ENCODE peak calls at places on chromosomes 5 and 9, in nine cellular contexts. B, W, L, Y, M, C, P, N and D are unnamed samples.

GRCh38 chr9:79256691-79257213 is 315.0 kb upstream of the TLE4 start:
- DNase-seq in B (no peak), W (no peak), L (no peak), Y (no peak), M (peak; percentile 43), C (no peak), P (no peak), N (peak; percentile 74), D (no peak)

GRCh38 chr5:145937432-145938250 is 1.3 kb downstream of the SH3RF2 start:
- DNase-seq in B (no peak), W (no peak), L (no peak), Y (no peak), M (peak; percentile 51), C (no peak), P (no peak), N (no peak), D (no peak)

GRCh38 chr5:42498000-42498399 is 74.8 kb downstream of the GHR start:
- DNase-seq in B (no peak), W (no peak), L (no peak), Y (no peak), M (no peak), C (no peak), P (no peak), N (no peak), D (no peak)

GRCh38 chr5:54091416-54092130 is 218.8 kb downstream of the ARL15 start:
- DNase-seq in B (peak; percentile 37), W (no peak), L (no peak), Y (peak; percentile 46), M (no peak), C (peak; percentile 7), P (no peak), N (no peak), D (peak; percentile 70)

GRCh38 chr9:137114613-137115393 is at the start of gene DPP7:
- DNase-seq in B (peak; percentile 78), W (no peak), L (peak; percentile 70), Y (peak; percentile 73), M (peak; percentile 16), C (peak; percentile 33), P (peak; percentile 65), N (peak; percentile 93), D (peak; percentile 87)

GRCh38 chr9:116860509-116861120 is 173.5 kb downstream of the TRIM32 start:
- DNase-seq in B (peak; percentile 36), W (peak; percentile 32), L (peak; percentile 68), Y (peak; percentile 52), M (peak; percentile 63), C (peak; percentile 11), P (peak; percentile 5), N (peak; percentile 75), D (peak; percentile 72)

GRCh38 chr9:133137451-133138231 is 16.6 kb upstream of the RALGDS start:
- DNase-seq in B (no peak), W (no peak), L (no peak), Y (no peak), M (no peak), C (no peak), P (peak; percentile 83), N (peak; percentile 79), D (peak; percentile 82)

GRCh38 chr5:68424799-68425537 is 209.4 kb downstream of the PIK3R1 start:
- DNase-seq in B (no peak), W (no peak), L (no peak), Y (no peak), M (peak; percentile 49), C (peak; percentile 20), P (no peak), N (no peak), D (no peak)

GRCh38 chr5:140833993-140834392 is at the start of gene PCDHA7:
- DNase-seq in B (no peak), W (no peak), L (no peak), Y (no peak), M (peak; percentile 2), C (no peak), P (no peak), N (no peak), D (no peak)

GRCh38 chr5:59042201-59042600 is 459.3 kb downstream of the RAB3C start:
- DNase-seq in B (no peak), W (no peak), L (no peak), Y (no peak), M (peak; percentile 63), C (peak; percentile 29), P (no peak), N (no peak), D (no peak)

GRCh38 chr5:59039296-59040006 is 456.6 kb downstream of the RAB3C start:
- DNase-seq in B (peak; percentile 60), W (peak; percentile 60), L (peak; percentile 94), Y (peak; percentile 71), M (peak; percentile 76), C (peak; percentile 77), P (no peak), N (peak; percentile 94), D (peak; percentile 92)

GRCh38 chr5:59040007-59040803 is 457.3 kb downstream of the RAB3C start:
- DNase-seq in B (no peak), W (no peak), L (no peak), Y (no peak), M (no peak), C (peak; percentile 31), P (no peak), N (no peak), D (no peak)

GRCh38 chr5:59041355-59041754 is 458.5 kb downstream of the RAB3C start:
- DNase-seq in B (no peak), W (no peak), L (no peak), Y (no peak), M (no peak), C (no peak), P (no peak), N (no peak), D (no peak)

GRCh38 chr5:59040804-59041201 is 457.9 kb downstream of the RAB3C start:
- DNase-seq in B (no peak), W (no peak), L (no peak), Y (no peak), M (no peak), C (no peak), P (no peak), N (no peak), D (no peak)
- H3K27ac ChIP-seq in B (no peak overlapping the region), W (no peak overlapping the region), L (peak overlapping the region; percentile 85), Y (no peak overlapping the region), M (no peak overlapping the region), C (no peak overlapping the region), P (no peak overlapping the region), N (no peak overlapping the region), D (peak overlapping the region; percentile 79)

DNA sequence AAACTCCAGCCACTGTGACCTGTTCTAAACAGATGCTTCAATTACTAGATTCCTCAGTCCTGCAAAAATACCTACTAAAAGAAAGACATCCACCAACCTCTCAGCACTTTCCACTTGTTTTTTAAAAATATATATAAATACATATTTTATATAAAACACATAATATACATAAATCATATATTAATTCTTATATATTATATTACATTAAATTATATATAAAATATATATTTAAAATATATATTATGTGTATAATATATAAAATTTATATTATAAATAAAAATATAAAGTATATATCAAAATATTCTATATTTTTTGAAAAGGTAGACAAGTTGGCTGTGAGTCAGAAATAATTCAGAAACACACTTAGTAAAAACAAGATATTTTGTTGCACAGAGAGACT is 2371.8 kb upstream of the ACO1 start:
- DNase-seq in B (no peak), W (no peak), L (no peak), Y (no peak), M (no peak), C (no peak), P (no peak), N (no peak), D (no peak)
- H3K27ac ChIP-seq in B (no peak overlapping the region), W (no peak overlapping the region), L (no peak overlapping the region), Y (no peak overlapping the region), M (no peak overlapping the region), C (no peak overlapping the region), P (no peak overlapping the region), N (no peak overlapping the region), D (no peak overlapping the region)

GRCh38 chr9:6610073-6610472 is 35.5 kb downstream of the GLDC start:
- DNase-seq in B (no peak), W (no peak), L (no peak), Y (no peak), M (no peak), C (no peak), P (no peak), N (no peak), D (no peak)
- H3K27ac ChIP-seq in B (no peak overlapping the region), W (no peak overlapping the region), L (no peak overlapping the region), Y (no peak overlapping the region), M (no peak overlapping the region), C (no peak overlapping the region), P (no peak overlapping the region), N (no peak overlapping the region), D (no peak overlapping the region)

GRCh38 chr5:150593996-150594395 is 46.5 kb upstream of the SYNPO start:
- DNase-seq in B (no peak), W (no peak), L (no peak), Y (no peak), M (no peak), C (no peak), P (peak; percentile 28), N (no peak), D (no peak)

GRCh38 chr5:150588495-150588890 is 52.0 kb upstream of the SYNPO start:
- DNase-seq in B (no peak), W (no peak), L (no peak), Y (no peak), M (no peak), C (no peak), P (no peak), N (no peak), D (no peak)

GRCh38 chr5:150593593-150593992 is 46.9 kb upstream of the SYNPO start:
- DNase-seq in B (no peak), W (no peak), L (peak; percentile 80), Y (no peak), M (no peak), C (no peak), P (no peak), N (no peak), D (no peak)

GRCh38 chr5:150589791-150590601 is 50.5 kb upstream of the SYNPO start:
- DNase-seq in B (peak; percentile 82), W (peak; percentile 85), L (peak; percentile 88), Y (peak; percentile 83), M (peak; percentile 62), C (peak; percentile 90), P (no peak), N (peak; percentile 93), D (peak; percentile 92)

GRCh38 chr5:150590979-150591411 is 49.5 kb upstream of the SYNPO start:
- DNase-seq in B (peak; percentile 87), W (peak; percentile 49), L (no peak), Y (peak; percentile 86), M (no peak), C (peak; percentile 72), P (peak; percentile 10), N (no peak), D (peak; percentile 73)
- H3K27ac ChIP-seq in B (peak overlapping the region; percentile 79), W (peak overlapping the region; percentile 70), L (peak overlapping the region; percentile 82), Y (peak overlapping the region; percentile 76), M (no peak overlapping the region), C (no peak overlapping the region), P (no peak overlapping the region), N (peak overlapping the region; percentile 13), D (peak overlapping the region; percentile 23)

GRCh38 chr9:128899566-128900322 is 17.8 kb downstream of the LRRC8A start:
- DNase-seq in B (no peak), W (no peak), L (no peak), Y (no peak), M (no peak), C (no peak), P (no peak), N (no peak), D (no peak)
- H3K27ac ChIP-seq in B (peak overlapping the region; percentile 33), W (peak overlapping the region; percentile 31), L (peak overlapping the region; percentile 44), Y (peak overlapping the region; percentile 49), M (no peak overlapping the region), C (no peak overlapping the region), P (peak overlapping the region; percentile 79), N (no peak overlapping the region), D (peak overlapping the region; percentile 13)

GRCh38 chr5:151225071-151225470 is 1.2 kb upstream of the CCDC69 start:
- DNase-seq in B (no peak), W (no peak), L (no peak), Y (no peak), M (no peak), C (no peak), P (no peak), N (no peak), D (no peak)
- H3K27ac ChIP-seq in B (no peak overlapping the region), W (peak overlapping the region; percentile 90), L (no peak overlapping the region), Y (no peak overlapping the region), M (no peak overlapping the region), C (no peak overlapping the region), P (no peak overlapping the region), N (no peak overlapping the region), D (peak overlapping the region; percentile 90)